ENCODE peak calls at places on chromosomes 1 and 21, in five cellular contexts. H is activated CD8-positive, alpha-beta T cell treated with anti-CD3 and anti-CD28 coated beads for 36 hours; K is endodermal cell; T is heart left ventricle; W is endothelial cell. V is an unnamed sample.

GRCh38 chr1:70807088-70807664 is 240.4 kb downstream of the PTGER3 start:
- DNase-seq in H (no peak), K (no peak), T (no peak), W (no peak), V (no peak)

GRCh38 chr1:41935226-41935625 is 16.5 kb upstream of the HIVEP3 start:
- DNase-seq in H (no peak), K (no peak), T (no peak), W (no peak), V (no peak)

GRCh38 chr1:209807509-209807908 is 1.6 kb upstream of the IRF6 start:
- DNase-seq in H (no peak), K (no peak), T (no peak), W (no peak), V (no peak)

GRCh38 chr1:162141273-162142023 is 72.0 kb downstream of the NOS1AP start:
- DNase-seq in H (no peak), K (no peak), T (no peak), W (no peak), V (no peak)

GRCh38 chr1:186715887-186716809 is 35.9 kb upstream of the PTGS2 start:
- DNase-seq in H (no peak), K (no peak), T (no peak), W (no peak), V (no peak)

GRCh38 chr1:213759359-213760181 is 228.2 kb upstream of the PROX1 start:
- DNase-seq in H (no peak), K (no peak), T (no peak), W (no peak), V (no peak)

GRCh38 chr1:181112071-181112929 is 23.8 kb downstream of the IER5 start:
- DNase-seq in H (no peak), K (peak; percentile 72), T (peak; percentile 54), W (no peak), V (no peak)

GRCh38 chr21:42755031-42755665 is 101.7 kb downstream of the PDE9A start:
- DNase-seq in H (no peak), K (no peak), T (no peak), W (no peak), V (no peak)

GRCh38 chr1:219049411-219049943 is 124.2 kb upstream of the LYPLAL1 start:
- DNase-seq in H (no peak), K (no peak), T (no peak), W (no peak), V (no peak)

GRCh38 chr1:204615881-204616280 is 69.7 kb downstream of the LRRN2 start:
- DNase-seq in H (no peak), K (no peak), T (no peak), W (no peak), V (no peak)

GRCh38 chr1:96306809-96307208 is 414.8 kb upstream of the PTBP2 start:
- DNase-seq in H (no peak), K (no peak), T (no peak), W (no peak), V (no peak)

GRCh38 chr1:66012076-66012769 is 219.5 kb downstream of the PDE4B start:
- DNase-seq in H (no peak), K (no peak), T (no peak), W (no peak), V (no peak)

GRCh38 chr1:94265011-94265422 is 27.6 kb upstream of the ARHGAP29 start:
- DNase-seq in H (no peak), K (no peak), T (no peak), W (no peak), V (no peak)

GRCh38 chr1:23126801-23127200 is 41.9 kb downstream of the LUZP1 start:
- DNase-seq in H (no peak), K (no peak), T (no peak), W (no peak), V (no peak)

GRCh38 chr21:45378258-45378966 is 26.6 kb upstream of the COL18A1 start:
- DNase-seq in H (no peak), K (peak; percentile 78), T (no peak), W (no peak), V (no peak)

GRCh38 chr1:37808369-37809319 is 636 bp upstream of the YRDC start:
- DNase-seq in H (peak; percentile 31), K (peak; percentile 74), T (peak; percentile 73), W (peak; percentile 75), V (peak; percentile 61)

GRCh38 chr1:168470821-168471473 is 72.8 kb downstream of the XCL2 start:
- DNase-seq in H (no peak), K (no peak), T (no peak), W (no peak), V (no peak)
- TF ChIP-seq CTCF in H (no peak), K (no peak), T (no peak), W (no peak), V (no peak)

GRCh38 chr1:223712184-223712855 is at the start of gene CAPN2:
- DNase-seq in H (peak; percentile 54), K (peak; percentile 88), T (peak; percentile 86), W (peak; percentile 82), V (peak; percentile 60)
- TF ChIP-seq CTCF in H (peak; percentile 51), K (peak; percentile 76), T (peak; percentile 55), W (peak; percentile 51), V (peak; percentile 66)

GRCh38 chr1:232467073-232467760 is 162.7 kb downstream of the SIPA1L2 start:
- DNase-seq in H (no peak), K (no peak), T (no peak), W (no peak), V (no peak)
- TF ChIP-seq CTCF in H (no peak), K (peak; percentile 61), T (no peak), W (peak; percentile 35), V (peak; percentile 32)

DNA sequence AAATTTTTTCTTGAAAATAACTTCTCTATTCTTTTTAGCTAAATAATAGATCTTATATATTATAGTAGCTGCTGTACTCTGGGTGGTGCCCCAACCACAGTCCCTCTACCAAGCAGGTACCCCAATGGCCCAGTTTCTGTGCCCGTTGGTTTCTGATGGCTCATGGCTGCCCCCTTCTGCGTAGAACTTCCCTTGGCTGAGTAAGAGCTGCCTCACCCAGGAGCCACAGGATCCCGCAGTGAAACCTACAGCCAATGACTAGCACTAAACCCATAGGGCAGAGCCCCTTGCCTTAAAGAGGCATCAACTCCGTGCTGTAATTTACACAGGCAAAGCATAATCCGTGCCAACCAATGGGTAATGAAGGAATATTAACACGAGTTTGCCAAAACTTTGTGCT is 247.5 kb downstream of the USH2A start:
- DNase-seq in H (no peak), K (peak; percentile 87), T (no peak), W (no peak), V (no peak)
- TF ChIP-seq CTCF in H (no peak), K (peak; percentile 78), T (no peak), W (no peak), V (no peak)

DNA sequence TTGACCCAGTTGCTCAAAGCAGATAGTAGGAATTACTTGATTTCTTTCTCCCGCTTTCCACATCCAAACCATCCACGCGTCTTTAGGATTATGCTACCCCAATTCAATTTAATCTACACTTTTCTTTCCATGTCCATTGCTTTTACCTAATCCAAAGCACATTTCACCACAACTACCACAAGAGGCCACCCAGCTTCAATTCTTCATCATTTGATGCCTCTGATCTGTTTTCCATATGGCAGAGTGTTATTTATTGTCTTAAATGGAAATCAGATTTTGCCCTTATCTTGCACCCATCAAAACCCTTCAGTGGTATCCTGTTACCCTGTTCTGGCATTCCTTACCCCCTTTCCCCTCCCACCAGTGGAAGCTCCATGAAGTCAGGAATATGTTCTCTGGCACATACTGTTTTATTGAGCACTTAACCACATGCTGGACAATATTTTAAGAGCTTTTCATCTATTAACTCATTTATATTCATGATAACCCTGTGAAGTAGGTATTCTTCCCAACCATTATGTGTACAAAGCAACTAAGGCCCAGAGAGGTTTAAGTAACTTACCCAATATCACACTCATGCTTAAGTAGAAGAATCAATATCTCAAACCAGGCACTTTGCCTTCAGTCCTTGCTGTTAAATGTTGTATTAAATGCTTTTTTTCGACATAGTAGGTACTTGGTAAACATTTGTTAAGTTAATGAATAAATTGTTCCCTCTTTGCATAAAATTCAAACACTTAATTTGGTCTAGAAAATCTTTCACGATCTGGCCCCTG is 34.6 kb downstream of the CLIC4 start:
- DNase-seq in H (no peak), K (no peak), T (no peak), W (no peak), V (no peak)
- TF ChIP-seq CTCF in H (no peak), K (no peak), T (no peak), W (no peak), V (no peak)

GRCh38 chr1:4585216-4585615 is 69.2 kb upstream of the AJAP1 start:
- DNase-seq in H (peak; percentile 61), K (peak; percentile 91), T (no peak), W (peak; percentile 46), V (peak; percentile 58)
- TF ChIP-seq CTCF in H (peak; percentile 78), K (peak; percentile 88), T (peak; percentile 61), W (peak; percentile 86), V (peak; percentile 63)

V was measured in neural crest cell.